ENCODE peak calls at places on chromosomes 11 and 22, in six cellular contexts. J, W, P, N, Y and H are unnamed samples.

GRCh38 chr11:76592961-76593360 is 77.6 kb downstream of the LRRC32 start:
- DNase-seq in J (no peak), W (no peak), P (no peak), N (no peak), Y (no peak), H (no peak)

GRCh38 chr22:48886604-48887393 is 940.9 kb downstream of the BRD1 start:
- DNase-seq in J (no peak), W (no peak), P (no peak), N (peak), Y (no peak), H (no peak)

GRCh38 chr22:27668828-27669797 is 132.4 kb downstream of the MN1 start:
- DNase-seq in J (peak), W (peak), P (no peak), N (peak), Y (no peak), H (peak)

GRCh38 chr11:102920118-102920684 is 35.3 kb downstream of the MMP13 start:
- DNase-seq in J (no peak), W (no peak), P (no peak), N (no peak), Y (no peak), H (no peak)

GRCh38 chr11:69360606-69361005 is 66.7 kb downstream of the MYEOV start:
- DNase-seq in J (no peak), W (no peak), P (no peak), N (no peak), Y (no peak), H (no peak)

GRCh38 chr22:21762712-21763581 is 27.4 kb upstream of the YPEL1 start:
- DNase-seq in J (no peak), W (no peak), P (no peak), N (no peak), Y (no peak), H (no peak)

GRCh38 chr11:44813401-44813800 is 86.6 kb downstream of the TSPAN18 start:
- DNase-seq in J (no peak), W (no peak), P (no peak), N (peak), Y (no peak), H (no peak)

GRCh38 chr11:75084883-75085282 is 11.8 kb downstream of the OR2AT4 start:
- DNase-seq in J (no peak), W (no peak), P (no peak), N (no peak), Y (no peak), H (no peak)

GRCh38 chr11:36431429-36432092 is 78.5 kb downstream of the TRAF6 start:
- DNase-seq in J (peak), W (peak), P (no peak), N (peak), Y (no peak), H (peak)

GRCh38 chr11:94011478-94011877 is 9.7 kb upstream of the HEPHL1 start:
- DNase-seq in J (no peak), W (no peak), P (no peak), N (no peak), Y (no peak), H (no peak)

GRCh38 chr22:45604239-45604711 is 67.4 kb upstream of the ATXN10 start:
- DNase-seq in J (peak), W (no peak), P (no peak), N (no peak), Y (no peak), H (no peak)

GRCh38 chr11:14537134-14537599 is 17.0 kb upstream of the PSMA1 start:
- DNase-seq in J (peak), W (no peak), P (no peak), N (no peak), Y (no peak), H (peak)

GRCh38 chr11:107385361-107385982 is 72.2 kb downstream of the CWF19L2 start:
- DNase-seq in J (peak), W (no peak), P (no peak), N (no peak), Y (no peak), H (no peak)

GRCh38 chr22:46297151-46297819 is 615 bp downstream of the GTSE1 start:
- DNase-seq in J (peak), W (peak), P (no peak), N (peak), Y (no peak), H (peak)

GRCh38 chr11:29018631-29019030 is 910.4 kb downstream of the METTL15 start:
- DNase-seq in J (peak), W (no peak), P (no peak), N (no peak), Y (no peak), H (no peak)

GRCh38 chr11:65279713-65280459 is 18.1 kb downstream of the POLA2 start:
- DNase-seq in J (peak), W (peak), P (no peak), N (no peak), Y (no peak), H (no peak)

GRCh38 chr22:35064664-35065063 is 1.3 kb upstream of the ISX start:
- DNase-seq in J (peak), W (no peak), P (no peak), N (no peak), Y (no peak), H (no peak)

GRCh38 chr11:124798991-124799383 is 1.2 kb downstream of the MSANTD2 start:
- DNase-seq in J (peak), W (no peak), P (no peak), N (no peak), Y (no peak), H (no peak)

GRCh38 chr11:59267738-59268475 is 55.2 kb upstream of the MPEG1 start:
- DNase-seq in J (no peak), W (no peak), P (no peak), N (no peak), Y (no peak), H (no peak)

GRCh38 chr22:49037701-49038245 is 789.9 kb downstream of the BRD1 start:
- DNase-seq in J (no peak), W (no peak), P (no peak), N (no peak), Y (no peak), H (no peak)

GRCh38 chr22:26172389-26172990 is 3.2 kb downstream of the SEZ6L start:
- DNase-seq in J (peak), W (peak), P (no peak), N (no peak), Y (no peak), H (peak)

GRCh38 chr11:127412722-127413121 is 412.2 kb upstream of the KIRREL3 start:
- DNase-seq in J (no peak), W (no peak), P (no peak), N (no peak), Y (no peak), H (no peak)

GRCh38 chr11:73177380-73178091 is 35.4 kb upstream of the FCHSD2 start:
- DNase-seq in J (no peak), W (peak), P (peak), N (peak), Y (peak), H (no peak)

GRCh38 chr11:47863189-47863892 is 15.2 kb upstream of the NUP160 start:
- DNase-seq in J (peak), W (no peak), P (no peak), N (no peak), Y (no peak), H (no peak)

GRCh38 chr11:110525883-110526282 is 96.1 kb downstream of the FDX1 start:
- DNase-seq in J (peak), W (no peak), P (no peak), N (no peak), Y (no peak), H (no peak)

GRCh38 chr22:45996241-45997076 is 19.5 kb upstream of the WNT7B start:
- DNase-seq in J (peak), W (no peak), P (no peak), N (peak), Y (peak), H (peak)

GRCh38 chr11:6926208-6927029 is at the start of gene ZNF215:
- DNase-seq in J (peak), W (peak), P (peak), N (peak), Y (no peak), H (peak)

GRCh38 chr11:44528103-44528502 is 37.4 kb upstream of the CD82 start:
- DNase-seq in J (peak), W (no peak), P (no peak), N (no peak), Y (no peak), H (no peak)

GRCh38 chr11:37511425-37511933 is 913.4 kb upstream of the RAG2 start:
- DNase-seq in J (peak), W (no peak), P (no peak), N (no peak), Y (no peak), H (no peak)

GRCh38 chr11:85737738-85738137 is 51.7 kb upstream of the CCDC89 start:
- DNase-seq in J (no peak), W (no peak), P (no peak), N (no peak), Y (no peak), H (no peak)

GRCh38 chr22:40294696-40295095 is 51.6 kb upstream of the ADSL start:
- DNase-seq in J (no peak), W (no peak), P (no peak), N (no peak), Y (no peak), H (no peak)

GRCh38 chr11:11149671-11150459 is 203.2 kb downstream of the CSNK2A3 start:
- DNase-seq in J (no peak), W (no peak), P (no peak), N (no peak), Y (no peak), H (no peak)

GRCh38 chr11:75275581-75275980 is 35.0 kb downstream of the TPBGL start:
- DNase-seq in J (no peak), W (no peak), P (peak), N (peak), Y (no peak), H (no peak)

GRCh38 chr11:47348859-47349258 is 3.6 kb downstream of the MYBPC3 start:
- DNase-seq in J (peak), W (no peak), P (no peak), N (no peak), Y (no peak), H (peak)